ENCODE peak calls at places on chromosome 12, in six cellular contexts. K is GM12892, W is NCI-H1092 treated with DMSO at 0.1 percent for 48 hours, M is foreskin fibroblast, P is CD14-positive monocyte, V is RPMI8226. F is an unnamed sample.

GRCh38 chr12:29309320-29309902 is 71.6 kb downstream of the ERGIC2 start:
- DNase-seq in K (no peak), W (no peak), M (peak), P (no peak), V (no peak), F (no peak)

GRCh38 chr12:7588703-7589329 is 76.9 kb downstream of the APOBEC1 start:
- DNase-seq in K (no peak), W (no peak), M (peak), P (peak), V (peak), F (peak)

GRCh38 chr12:14473707-14474287 is 93.9 kb downstream of the PLBD1 start:
- DNase-seq in K (no peak), W (peak), M (no peak), P (no peak), V (no peak), F (no peak)

GRCh38 chr12:67590122-67590795 is 58.3 kb upstream of the DYRK2 start:
- DNase-seq in K (no peak), W (no peak), M (no peak), P (no peak), V (no peak), F (no peak)

GRCh38 chr12:92506891-92507290 is 195.9 kb upstream of the PLEKHG7 start:
- DNase-seq in K (no peak), W (no peak), M (no peak), P (no peak), V (no peak), F (no peak)

GRCh38 chr12:76329163-76329562 is 19.1 kb downstream of the BBS10 start:
- DNase-seq in K (no peak), W (no peak), M (peak), P (no peak), V (no peak), F (peak)

GRCh38 chr12:16307843-16308475 is 30.5 kb upstream of the SLC15A5 start:
- DNase-seq in K (no peak), W (no peak), M (no peak), P (no peak), V (no peak), F (no peak)

GRCh38 chr12:20120296-20120695 is 248.0 kb upstream of the PDE3A start:
- DNase-seq in K (no peak), W (no peak), M (no peak), P (no peak), V (no peak), F (no peak)

GRCh38 chr12:108495054-108495453 is 20.0 kb upstream of the FICD start:
- DNase-seq in K (peak), W (no peak), M (no peak), P (no peak), V (peak), F (no peak)

GRCh38 chr12:106594447-106594846 is 11.6 kb downstream of the RFX4 start:
- DNase-seq in K (no peak), W (no peak), M (no peak), P (no peak), V (no peak), F (no peak)

GRCh38 chr12:9810721-9811120 is 16.6 kb upstream of the KLRF1 start:
- DNase-seq in K (no peak), W (no peak), M (peak), P (no peak), V (peak), F (peak)

GRCh38 chr12:50603817-50604639 is 99.2 kb downstream of the DIP2B start:
- DNase-seq in K (no peak), W (no peak), M (no peak), P (no peak), V (no peak), F (no peak)

GRCh38 chr12:42669471-42669997 is 80.0 kb upstream of the PRICKLE1 start:
- DNase-seq in K (no peak), W (no peak), M (no peak), P (no peak), V (no peak), F (no peak)

GRCh38 chr12:2783936-2784600 is 10.7 kb upstream of the FKBP4 start:
- DNase-seq in K (peak), W (peak), M (peak), P (no peak), V (peak), F (no peak)

GRCh38 chr12:47743311-47743860 is 15.3 kb downstream of the RAPGEF3 start:
- DNase-seq in K (no peak), W (no peak), M (no peak), P (no peak), V (no peak), F (no peak)

GRCh38 chr12:54033980-54034783 is 1.3 kb downstream of the HOXC5 start:
- DNase-seq in K (no peak), W (no peak), M (no peak), P (no peak), V (no peak), F (no peak)

GRCh38 chr12:76698966-76699365 is 64.9 kb upstream of the ZDHHC17 start:
- DNase-seq in K (no peak), W (no peak), M (no peak), P (no peak), V (no peak), F (no peak)

GRCh38 chr12:96714199-96714598 is 192.9 kb upstream of the NEDD1 start:
- DNase-seq in K (no peak), W (no peak), M (no peak), P (no peak), V (no peak), F (no peak)

GRCh38 chr12:67982165-67982563 is 7.1 kb upstream of the IFNG-AS1 start:
- DNase-seq in K (no peak), W (peak), M (peak), P (no peak), V (no peak), F (no peak)

GRCh38 chr12:13440844-13441243 is 244.3 kb downstream of the EMP1 start:
- DNase-seq in K (no peak), W (no peak), M (no peak), P (no peak), V (no peak), F (no peak)

GRCh38 chr12:96083020-96083489 is 47.7 kb upstream of the LTA4H start:
- DNase-seq in K (no peak), W (no peak), M (no peak), P (no peak), V (no peak), F (no peak)

GRCh38 chr12:115440438-115440837 is 756.5 kb upstream of the TBX3 start:
- DNase-seq in K (no peak), W (no peak), M (peak), P (no peak), V (no peak), F (peak)

GRCh38 chr12:21666722-21667121 is 9.1 kb upstream of the LDHB start:
- DNase-seq in K (no peak), W (peak), M (no peak), P (no peak), V (no peak), F (no peak)

GRCh38 chr12:66641057-66641456 is 37.8 kb downstream of the GRIP1 start:
- DNase-seq in K (no peak), W (no peak), M (no peak), P (no peak), V (no peak), F (no peak)

GRCh38 chr12:77847060-77847541 is 16.4 kb downstream of the NAV3 start:
- DNase-seq in K (peak), W (no peak), M (no peak), P (no peak), V (no peak), F (no peak)

GRCh38 chr12:31586703-31587102 is 4.2 kb downstream of the DENND5B start:
- DNase-seq in K (no peak), W (no peak), M (no peak), P (no peak), V (no peak), F (no peak)

GRCh38 chr12:5806376-5807089 is 138.5 kb downstream of the ANO2 start:
- DNase-seq in K (no peak), W (no peak), M (no peak), P (no peak), V (no peak), F (no peak)